ENCODE peak calls at places on chromosomes 2 and 18, in five cellular contexts. D is neural progenitor cell; K is stimulated activated CD4-positive, alpha-beta T cell treated with anti-CD3 and anti-CD28 coated beads, Interleukin-4, amount 100 ng/mL, for 48 hours; F is amniotic stem cell; U is Jurkat, Clone E6-1. Y is an unnamed sample.

GRCh38 chr2:112788653-112789052 is 4.4 kb upstream of the IL1A start:
- DNase-seq in D (no peak), K (no peak), F (no peak), U (no peak), Y (no peak)

GRCh38 chr2:224086226-224086911 is 47.3 kb upstream of the SERPINE2 start:
- DNase-seq in D (no peak), K (no peak), F (peak), U (no peak), Y (no peak)

GRCh38 chr2:38697116-38697840 is 31.4 kb downstream of the GALM start:
- DNase-seq in D (no peak), K (no peak), F (no peak), U (no peak), Y (no peak)

GRCh38 chr2:144890828-144891227 is 370.9 kb upstream of the ZEB2 start:
- DNase-seq in D (no peak), K (no peak), F (no peak), U (no peak), Y (no peak)

GRCh38 chr2:55917713-55918390 is 5.7 kb downstream of the EFEMP1 start:
- DNase-seq in D (no peak), K (no peak), F (no peak), U (no peak), Y (no peak)

GRCh38 chr2:13212115-13212514 is 495.4 kb downstream of the TRIB2 start:
- DNase-seq in D (no peak), K (no peak), F (no peak), U (peak), Y (no peak)

GRCh38 chr2:98502556-98503335 is 58.1 kb downstream of the INPP4A start:
- DNase-seq in D (no peak), K (no peak), F (peak), U (no peak), Y (no peak)

GRCh38 chr2:133941666-133942065 is 312.2 kb upstream of the MGAT5 start:
- DNase-seq in D (no peak), K (no peak), F (no peak), U (no peak), Y (no peak)

GRCh38 chr2:52857722-52858121 is 909.9 kb upstream of the CHAC2 start:
- DNase-seq in D (no peak), K (no peak), F (no peak), U (no peak), Y (no peak)

GRCh38 chr2:98036349-98037000 is 40.7 kb upstream of the TMEM131 start:
- DNase-seq in D (no peak), K (no peak), F (no peak), U (no peak), Y (no peak)

GRCh38 chr18:39523281-39523680 is 1957.7 kb upstream of the CELF4 start:
- DNase-seq in D (no peak), K (no peak), F (no peak), U (no peak), Y (no peak)

GRCh38 chr2:237752761-237753165 is 45.8 kb upstream of the RBM44 start:
- DNase-seq in D (no peak), K (peak), F (no peak), U (no peak), Y (no peak)

GRCh38 chr2:173831312-173832229 is 133.6 kb downstream of the SP3 start:
- DNase-seq in D (peak), K (no peak), F (no peak), U (no peak), Y (no peak)

GRCh38 chr18:12474876-12475275 is 67.1 kb downstream of the PRELID3A start:
- DNase-seq in D (no peak), K (no peak), F (no peak), U (no peak), Y (no peak)

GRCh38 chr18:69282371-69282770 is 118.3 kb upstream of the DOK6 start:
- DNase-seq in D (peak), K (no peak), F (no peak), U (no peak), Y (no peak)

GRCh38 chr2:162106146-162106551 is 32.1 kb upstream of the DPP4 start:
- DNase-seq in D (no peak), K (no peak), F (no peak), U (no peak), Y (no peak)

GRCh38 chr2:147688252-147688651 is 156.6 kb upstream of the ACVR2A start:
- DNase-seq in D (no peak), K (no peak), F (no peak), U (no peak), Y (no peak)

GRCh38 chr2:120246546-120247300 is 5.9 kb upstream of the RALB start:
- DNase-seq in D (no peak), K (no peak), F (no peak), U (peak), Y (no peak)

GRCh38 chr2:213251618-213252017 is 32.6 kb upstream of the SPAG16 start:
- DNase-seq in D (peak), K (no peak), F (peak), U (peak), Y (no peak)

GRCh38 chr2:163670929-163671328 is 64.9 kb downstream of the FIGN start:
- DNase-seq in D (no peak), K (no peak), F (no peak), U (no peak), Y (no peak)

GRCh38 chr2:174117951-174118930 is 130.1 kb downstream of the OLA1 start:
- DNase-seq in D (no peak), K (no peak), F (peak), U (no peak), Y (no peak)

GRCh38 chr2:44181648-44182047 is 13.0 kb downstream of the PPM1B start:
- DNase-seq in D (no peak), K (no peak), F (no peak), U (no peak), Y (no peak)

GRCh38 chr2:10141736-10142639 is 19.4 kb downstream of the RRM2 start:
- DNase-seq in D (peak), K (no peak), F (no peak), U (peak), Y (no peak)

GRCh38 chr2:216474925-216475670 is 23.5 kb upstream of the RPL37A start:
- DNase-seq in D (no peak), K (no peak), F (no peak), U (peak), Y (no peak)

GRCh38 chr2:151478011-151478410 is 68.3 kb downstream of the RIF1 start:
- DNase-seq in D (no peak), K (no peak), F (no peak), U (no peak), Y (no peak)

GRCh38 chr2:236887953-236888765 is 197.5 kb upstream of the COPS8 start:
- DNase-seq in D (no peak), K (no peak), F (no peak), U (no peak), Y (no peak)

GRCh38 chr2:119707117-119708087 is 28.4 kb downstream of the TMEM177 start:
- DNase-seq in D (no peak), K (no peak), F (no peak), U (no peak), Y (no peak)

GRCh38 chr2:226893206-226893605 is 57.4 kb downstream of the RHBDD1 start:
- DNase-seq in D (no peak), K (no peak), F (no peak), U (no peak), Y (no peak)

GRCh38 chr2:101900375-101900774 is 91.4 kb upstream of the IL1R2 start:
- DNase-seq in D (no peak), K (peak), F (no peak), U (no peak), Y (no peak)

GRCh38 chr2:54590216-54590961 is 133.1 kb upstream of the EML6 start:
- DNase-seq in D (no peak), K (no peak), F (no peak), U (no peak), Y (no peak)

GRCh38 chr18:1499265-1499664 is 594.6 kb downstream of the ADCYAP1 start:
- DNase-seq in D (no peak), K (no peak), F (no peak), U (peak), Y (no peak)

GRCh38 chr2:29251406-29251805 is 136.2 kb downstream of the CLIP4 start:
- DNase-seq in D (no peak), K (no peak), F (no peak), U (no peak), Y (no peak)

GRCh38 chr2:145569108-145569507 is 1049.2 kb upstream of the ZEB2 start:
- DNase-seq in D (no peak), K (no peak), F (no peak), U (no peak), Y (no peak)

GRCh38 chr2:45836740-45837139 is 185.3 kb downstream of the PRKCE start:
- DNase-seq in D (no peak), K (no peak), F (no peak), U (no peak), Y (no peak)

GRCh38 chr2:167944825-167945659 is 302.4 kb downstream of the STK39 start:
- DNase-seq in D (no peak), K (no peak), F (no peak), U (no peak), Y (no peak)

GRCh38 chr2:109609352-109610024 is 4.3 kb downstream of the SEPTIN10 start:
- DNase-seq in D (no peak), K (no peak), F (no peak), U (no peak), Y (no peak)

GRCh38 chr2:227376911-227377396 is 2.2 kb downstream of the TM4SF20 start:
- DNase-seq in D (no peak), K (no peak), F (no peak), U (no peak), Y (no peak)

GRCh38 chr2:235939471-235939870 is 228.7 kb downstream of the GBX2 start:
- DNase-seq in D (no peak), K (no peak), F (no peak), U (no peak), Y (no peak)

GRCh38 chr2:187429989-187430388 is 18.1 kb downstream of the CALCRL start:
- DNase-seq in D (no peak), K (no peak), F (peak), U (no peak), Y (no peak)

Y was measured in iPS DF 19.7.